ENCODE peak calls at places on chromosomes 6 and 20, in eight cellular contexts. R is stimulated activated CD8-positive, alpha-beta memory T cell treated with anti-CD3 and anti-CD28 coated beads, Interleukin-7, amount 100 ng/mL, for 1 hour; N is activated CD4-positive, alpha-beta T cell treated with anti-CD3 and anti-CD28 coated beads for 24 hours; X is T-helper 9 cell; C is occipital lobe; Y is NCI-H146; D is SK-MEL-5; Z is AG04449. L is an unnamed sample.

GRCh38 chr6:130900913-130901312 is 73.7 kb downstream of the SMLR1 start:
- DNase-seq in R (no peak), N (no peak), X (no peak), C (no peak), Y (no peak), D (peak), Z (peak), L (no peak)

GRCh38 chr6:11830105-11830504 is 51.5 kb upstream of the ADTRP start:
- DNase-seq in R (no peak), N (no peak), X (no peak), C (no peak), Y (no peak), D (no peak), Z (no peak), L (no peak)

GRCh38 chr6:25485820-25486559 is 166.0 kb upstream of the SCGN start:
- DNase-seq in R (no peak), N (no peak), X (no peak), C (no peak), Y (peak), D (no peak), Z (no peak), L (no peak)

GRCh38 chr20:34710861-34711574 is 6.9 kb downstream of the TP53INP2 start:
- DNase-seq in R (no peak), N (no peak), X (no peak), C (no peak), Y (no peak), D (no peak), Z (no peak), L (no peak)

GRCh38 chr6:130890531-130890950 is 63.3 kb downstream of the SMLR1 start:
- DNase-seq in R (no peak), N (no peak), X (no peak), C (no peak), Y (no peak), D (no peak), Z (peak), L (no peak)

GRCh38 chr6:10951675-10952282 is 64.9 kb downstream of the SYCP2L start:
- DNase-seq in R (no peak), N (no peak), X (no peak), C (no peak), Y (peak), D (peak), Z (peak), L (no peak)

GRCh38 chr6:42727627-42728026 is 5.2 kb upstream of the PRPH2 start:
- DNase-seq in R (no peak), N (no peak), X (no peak), C (no peak), Y (no peak), D (no peak), Z (no peak), L (no peak)

GRCh38 chr6:105600342-105601293 is 197.7 kb upstream of the PREP start:
- DNase-seq in R (no peak), N (no peak), X (no peak), C (no peak), Y (no peak), D (no peak), Z (no peak), L (no peak)

GRCh38 chr20:59603727-59604608 is at the start of gene PHACTR3:
- DNase-seq in R (no peak), N (no peak), X (no peak), C (peak), Y (peak), D (no peak), Z (no peak), L (no peak)

GRCh38 chr6:2264932-2265331 is 19.5 kb upstream of the GMDS start:
- DNase-seq in R (no peak), N (no peak), X (no peak), C (no peak), Y (no peak), D (no peak), Z (no peak), L (no peak)

GRCh38 chr20:62344782-62345181 is 22.3 kb downstream of the LAMA5 start:
- DNase-seq in R (no peak), N (no peak), X (no peak), C (no peak), Y (no peak), D (peak), Z (no peak), L (no peak)

GRCh38 chr6:51398064-51398740 is 579.5 kb downstream of the TFAP2B start:
- DNase-seq in R (no peak), N (no peak), X (no peak), C (no peak), Y (no peak), D (peak), Z (no peak), L (no peak)

GRCh38 chr20:61733216-61733615 is 332.5 kb downstream of the TAF4 start:
- DNase-seq in R (no peak), N (no peak), X (no peak), C (no peak), Y (no peak), D (no peak), Z (no peak), L (no peak)

L was measured in cortex of kidney.